ENCODE peak calls at places on chromosomes 2 and 18, in five cellular contexts. One of them, this sample, is unnamed.

GRCh38 chr2:1730047-1730937 is 14.0 kb downstream of the PXDN start:
- DNase-seq in neural progenitor cell: peak; percentile 83
- DNase-seq in SK-N-SH: peak; percentile 64
- DNase-seq in GM23248: peak; percentile 88
- DNase-seq in PC-9: peak; percentile 12
- DNase-seq in this sample: no peak

GRCh38 chr2:145811467-145812162 is 1291.7 kb upstream of the ZEB2 start:
- DNase-seq in neural progenitor cell: no peak
- DNase-seq in SK-N-SH: no peak
- DNase-seq in GM23248: peak; percentile 3
- DNase-seq in PC-9: no peak
- DNase-seq in this sample: no peak

GRCh38 chr2:129242201-129242710 is 737.2 kb upstream of the RAB6C start:
- DNase-seq in neural progenitor cell: no peak
- DNase-seq in SK-N-SH: no peak
- DNase-seq in GM23248: no peak
- DNase-seq in PC-9: no peak
- DNase-seq in this sample: no peak

GRCh38 chr18:49510393-49511115 is 23.5 kb upstream of the C18orf32 start:
- DNase-seq in neural progenitor cell: peak; percentile 68
- DNase-seq in SK-N-SH: peak; percentile 69
- DNase-seq in GM23248: peak; percentile 75
- DNase-seq in PC-9: peak; percentile 42
- DNase-seq in this sample: peak; percentile 64

GRCh38 chr2:44713170-44713569 is 228.3 kb upstream of the SIX3 start:
- DNase-seq in neural progenitor cell: no peak
- DNase-seq in SK-N-SH: peak; percentile 16
- DNase-seq in GM23248: no peak
- DNase-seq in PC-9: no peak
- DNase-seq in this sample: peak; percentile 72

GRCh38 chr2:9330639-9331270 is 92.6 kb downstream of the ITGB1BP1 start:
- DNase-seq in neural progenitor cell: no peak
- DNase-seq in SK-N-SH: no peak
- DNase-seq in GM23248: no peak
- DNase-seq in PC-9: no peak
- DNase-seq in this sample: no peak

GRCh38 chr2:96699021-96699420 is 40.8 kb downstream of the LMAN2L start:
- DNase-seq in neural progenitor cell: no peak
- DNase-seq in SK-N-SH: no peak
- DNase-seq in GM23248: no peak
- DNase-seq in PC-9: no peak
- DNase-seq in this sample: no peak

GRCh38 chr2:217185265-217185995 is 325.6 kb upstream of the TNP1 start:
- DNase-seq in neural progenitor cell: no peak
- DNase-seq in SK-N-SH: no peak
- DNase-seq in GM23248: no peak
- DNase-seq in PC-9: no peak
- DNase-seq in this sample: no peak

GRCh38 chr2:62152000-62152399 is 43.9 kb upstream of the B3GNT2 start:
- DNase-seq in neural progenitor cell: no peak
- DNase-seq in SK-N-SH: no peak
- DNase-seq in GM23248: peak; percentile 49
- DNase-seq in PC-9: peak; percentile 36
- DNase-seq in this sample: no peak

GRCh38 chr2:11128258-11128951 is 26.9 kb upstream of the SLC66A3 start:
- DNase-seq in neural progenitor cell: no peak
- DNase-seq in SK-N-SH: no peak
- DNase-seq in GM23248: peak; percentile 77
- DNase-seq in PC-9: no peak
- DNase-seq in this sample: no peak

GRCh38 chr2:182652326-182652725 is 63.7 kb upstream of the DNAJC10 start:
- DNase-seq in neural progenitor cell: no peak
- DNase-seq in SK-N-SH: no peak
- DNase-seq in GM23248: peak; percentile 2
- DNase-seq in PC-9: no peak
- DNase-seq in this sample: no peak

GRCh38 chr18:2758309-2758708 is 88.5 kb upstream of the EMILIN2 start:
- DNase-seq in neural progenitor cell: no peak
- DNase-seq in SK-N-SH: no peak
- DNase-seq in GM23248: no peak
- DNase-seq in PC-9: no peak
- DNase-seq in this sample: no peak

GRCh38 chr2:16713011-16713423 is 47.4 kb upstream of the CYRIA start:
- DNase-seq in neural progenitor cell: no peak
- DNase-seq in SK-N-SH: no peak
- DNase-seq in GM23248: no peak
- DNase-seq in PC-9: no peak
- DNase-seq in this sample: peak; percentile 81

GRCh38 chr2:202237787-202238233 is 587 bp downstream of the SUMO1 start:
- DNase-seq in neural progenitor cell: peak; percentile 64
- DNase-seq in SK-N-SH: peak; percentile 61
- DNase-seq in GM23248: peak; percentile 87
- DNase-seq in PC-9: peak; percentile 21
- DNase-seq in this sample: peak; percentile 12

GRCh38 chr2:102698369-102699111 is 63.3 kb upstream of the TMEM182 start:
- DNase-seq in neural progenitor cell: no peak
- DNase-seq in SK-N-SH: no peak
- DNase-seq in GM23248: peak; percentile 8
- DNase-seq in PC-9: no peak
- DNase-seq in this sample: no peak

GRCh38 chr18:50128506-50129271 is 66.3 kb downstream of the MYO5B start:
- DNase-seq in neural progenitor cell: peak; percentile 67
- DNase-seq in SK-N-SH: no peak
- DNase-seq in GM23248: no peak
- DNase-seq in PC-9: no peak
- DNase-seq in this sample: no peak

GRCh38 chr2:75489682-75490180 is 71.0 kb downstream of the EVA1A start:
- DNase-seq in neural progenitor cell: no peak
- DNase-seq in SK-N-SH: no peak
- DNase-seq in GM23248: no peak
- DNase-seq in PC-9: no peak
- DNase-seq in this sample: no peak

GRCh38 chr2:117771969-117772630 is 42.4 kb upstream of the DDX18 start:
- DNase-seq in neural progenitor cell: peak; percentile 45
- DNase-seq in SK-N-SH: peak; percentile 46
- DNase-seq in GM23248: peak; percentile 65
- DNase-seq in PC-9: no peak
- DNase-seq in this sample: peak; percentile 57

GRCh38 chr2:237262838-237263771 is 150.9 kb downstream of the COL6A3 start:
- DNase-seq in neural progenitor cell: no peak
- DNase-seq in SK-N-SH: no peak
- DNase-seq in GM23248: peak; percentile 88
- DNase-seq in PC-9: no peak
- DNase-seq in this sample: no peak

GRCh38 chr2:211957799-211958198 is 580.8 kb downstream of the ERBB4 start:
- DNase-seq in neural progenitor cell: no peak
- DNase-seq in SK-N-SH: no peak
- DNase-seq in GM23248: no peak
- DNase-seq in PC-9: no peak
- DNase-seq in this sample: peak; percentile 64

GRCh38 chr18:29874519-29875098 is 1167.9 kb downstream of the DSC3 start:
- DNase-seq in neural progenitor cell: peak; percentile 61
- DNase-seq in SK-N-SH: peak; percentile 23
- DNase-seq in GM23248: peak; percentile 46
- DNase-seq in PC-9: peak; percentile 2
- DNase-seq in this sample: peak; percentile 63

GRCh38 chr18:34223164-34223892 is 1.4 kb downstream of the NOL4 start:
- DNase-seq in neural progenitor cell: peak; percentile 65
- DNase-seq in SK-N-SH: peak; percentile 57
- DNase-seq in GM23248: peak; percentile 9
- DNase-seq in PC-9: no peak
- DNase-seq in this sample: no peak

GRCh38 chr2:150191349-150191748 is 296.1 kb downstream of the RND3 start:
- DNase-seq in neural progenitor cell: no peak
- DNase-seq in SK-N-SH: no peak
- DNase-seq in GM23248: peak; percentile 65
- DNase-seq in PC-9: no peak
- DNase-seq in this sample: no peak

GRCh38 chr2:16166327-16166981 is 226.1 kb downstream of the MYCN start:
- DNase-seq in neural progenitor cell: peak; percentile 91
- DNase-seq in SK-N-SH: no peak
- DNase-seq in GM23248: no peak
- DNase-seq in PC-9: no peak
- DNase-seq in this sample: no peak

GRCh38 chr2:40564174-40564573 is 112.3 kb upstream of the SLC8A1 start:
- DNase-seq in neural progenitor cell: no peak
- DNase-seq in SK-N-SH: no peak
- DNase-seq in GM23248: no peak
- DNase-seq in PC-9: no peak
- DNase-seq in this sample: no peak

GRCh38 chr2:44777542-44777941 is 164.0 kb upstream of the SIX3 start:
- DNase-seq in neural progenitor cell: peak; percentile 74
- DNase-seq in SK-N-SH: no peak
- DNase-seq in GM23248: peak; percentile 10
- DNase-seq in PC-9: peak; percentile 12
- DNase-seq in this sample: no peak

GRCh38 chr2:176126929-176127768 is 2.4 kb upstream of the HOXD8 start:
- DNase-seq in neural progenitor cell: peak; percentile 82
- DNase-seq in SK-N-SH: peak; percentile 63
- DNase-seq in GM23248: peak; percentile 80
- DNase-seq in PC-9: peak; percentile 67
- DNase-seq in this sample: peak; percentile 65

DNA sequence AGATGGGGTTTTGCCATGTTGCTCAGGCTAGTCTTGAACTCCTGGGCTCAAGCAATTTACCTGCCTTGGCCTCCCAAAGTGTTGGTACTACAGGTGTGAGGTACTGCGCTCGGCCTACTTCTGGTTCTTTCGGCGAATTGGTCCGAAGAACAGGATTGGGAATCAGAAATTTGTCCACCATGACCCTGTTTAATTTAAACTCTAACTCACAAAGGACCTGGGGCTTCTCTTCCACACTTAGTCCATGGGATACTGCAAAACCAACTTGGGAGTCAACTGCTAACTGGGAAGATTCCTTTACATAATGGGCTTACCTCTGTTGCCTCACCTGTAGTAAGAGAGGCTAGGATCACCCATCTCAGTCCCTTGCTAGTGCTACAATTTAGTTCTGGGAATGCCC is 79.8 kb upstream of the ZFP36L2 start:
- DNase-seq in neural progenitor cell: no peak
- DNase-seq in SK-N-SH: no peak
- DNase-seq in GM23248: no peak
- DNase-seq in PC-9: no peak
- DNase-seq in this sample: no peak
- H3F3A ChIP-seq in neural progenitor cell: no peaks in the 10 kb centered on the region
- H3F3A ChIP-seq in SK-N-SH: peaks cover 6% of the 10 kb centered on the region
- H3F3A ChIP-seq in GM23248: peaks cover 16% of the 10 kb centered on the region
- H3F3A ChIP-seq in PC-9: peaks cover 24% of the 10 kb centered on the region
- H3F3A ChIP-seq in this sample: peaks cover 6% of the 10 kb centered on the region

GRCh38 chr18:58922995-58923394 is 58.3 kb downstream of the ZNF532 start:
- DNase-seq in neural progenitor cell: no peak
- DNase-seq in SK-N-SH: no peak
- DNase-seq in GM23248: no peak
- DNase-seq in PC-9: no peak
- DNase-seq in this sample: no peak
- H4K20me1 ChIP-seq in neural progenitor cell: peaks cover 60% of the 10 kb centered on the region
- H4K20me1 ChIP-seq in SK-N-SH: no peaks in the 10 kb centered on the region
- H4K20me1 ChIP-seq in GM23248: peaks cover 3% of the 10 kb centered on the region
- H4K20me1 ChIP-seq in PC-9: no peaks in the 10 kb centered on the region
- H4K20me1 ChIP-seq in this sample: no peaks in the 10 kb centered on the region

GRCh38 chr2:24189551-24189950 is 14.7 kb downstream of the FAM228A start:
- DNase-seq in neural progenitor cell: no peak
- DNase-seq in SK-N-SH: no peak
- DNase-seq in GM23248: no peak
- DNase-seq in PC-9: no peak
- DNase-seq in this sample: no peak

GRCh38 chr2:24191156-24191555 is 16.3 kb downstream of the FAM228A start:
- DNase-seq in neural progenitor cell: no peak
- DNase-seq in SK-N-SH: no peak
- DNase-seq in GM23248: no peak
- DNase-seq in PC-9: no peak
- DNase-seq in this sample: no peak

GRCh38 chr2:24190503-24190902 is 15.7 kb downstream of the FAM228A start:
- DNase-seq in neural progenitor cell: no peak
- DNase-seq in SK-N-SH: no peak
- DNase-seq in GM23248: no peak
- DNase-seq in PC-9: no peak
- DNase-seq in this sample: no peak

GRCh38 chr2:24191848-24192247 is 17.0 kb downstream of the FAM228A start:
- DNase-seq in neural progenitor cell: no peak
- DNase-seq in SK-N-SH: no peak
- DNase-seq in GM23248: no peak
- DNase-seq in PC-9: no peak
- DNase-seq in this sample: no peak
- H3F3A ChIP-seq in neural progenitor cell: no peaks in the 10 kb centered on the region
- H3F3A ChIP-seq in SK-N-SH: no peaks in the 10 kb centered on the region
- H3F3A ChIP-seq in GM23248: no peaks in the 10 kb centered on the region
- H3F3A ChIP-seq in PC-9: no peaks in the 10 kb centered on the region
- H3F3A ChIP-seq in this sample: no peaks in the 10 kb centered on the region

GRCh38 chr2:3282056-3282998 is 95.3 kb downstream of the EIPR1 start:
- DNase-seq in neural progenitor cell: no peak
- DNase-seq in SK-N-SH: peak; percentile 99
- DNase-seq in GM23248: no peak
- DNase-seq in PC-9: no peak
- DNase-seq in this sample: no peak
- H4K20me1 ChIP-seq in neural progenitor cell: peaks cover 48% of the 10 kb centered on the region
- H4K20me1 ChIP-seq in SK-N-SH: peaks cover 23% of the 10 kb centered on the region
- H4K20me1 ChIP-seq in GM23248: no peaks in the 10 kb centered on the region
- H4K20me1 ChIP-seq in PC-9: peaks cover 13% of the 10 kb centered on the region
- H4K20me1 ChIP-seq in this sample: no peaks in the 10 kb centered on the region

GRCh38 chr2:241228860-241229516 is 40.5 kb downstream of the ANO7 start:
- DNase-seq in neural progenitor cell: no peak
- DNase-seq in SK-N-SH: no peak
- DNase-seq in GM23248: no peak
- DNase-seq in PC-9: no peak
- DNase-seq in this sample: no peak
- H3F3A ChIP-seq in neural progenitor cell: peaks cover 10% of the 10 kb centered on the region
- H3F3A ChIP-seq in SK-N-SH: peaks cover 23% of the 10 kb centered on the region
- H3F3A ChIP-seq in GM23248: peaks cover 73% of the 10 kb centered on the region
- H3F3A ChIP-seq in PC-9: peaks cover 22% of the 10 kb centered on the region
- H3F3A ChIP-seq in this sample: no peaks in the 10 kb centered on the region

DNA sequence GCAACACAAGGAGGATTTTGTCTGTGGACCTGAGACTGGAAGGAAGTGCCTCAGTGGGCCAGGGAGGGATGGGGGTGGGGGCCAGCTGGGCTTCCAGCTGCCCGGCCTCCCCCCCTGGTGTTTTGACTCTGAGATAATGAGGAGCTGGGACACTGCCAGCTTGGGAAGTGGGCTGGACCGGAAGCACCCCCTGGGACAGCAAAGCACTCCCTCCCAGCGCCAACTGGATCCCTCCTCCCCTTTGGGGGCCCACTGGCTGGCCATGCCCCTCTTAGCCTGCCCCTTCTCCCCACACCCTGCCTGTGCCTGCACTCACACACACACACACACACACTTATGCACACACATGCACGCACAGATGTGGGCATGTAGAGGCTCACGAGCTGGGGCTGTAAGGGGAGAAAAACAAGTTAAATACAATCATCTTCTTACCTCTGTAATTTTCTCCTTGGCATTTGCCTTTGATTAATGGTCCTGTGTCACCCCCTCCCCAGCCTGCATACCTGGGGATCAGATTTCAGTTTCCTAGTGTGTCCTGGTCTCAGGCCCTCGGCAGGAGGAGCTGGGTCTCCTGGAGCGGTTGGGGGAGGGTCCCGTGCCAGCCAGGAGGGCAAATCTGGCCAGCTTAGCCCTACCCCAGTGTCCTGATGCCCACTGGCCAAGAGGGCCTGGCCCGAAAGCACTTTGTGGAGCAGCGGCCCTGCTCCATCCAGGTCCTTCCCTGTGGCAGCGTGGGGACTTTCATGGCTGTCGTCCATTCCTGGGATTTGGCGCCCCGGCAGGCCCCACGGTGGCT is 3.6 kb downstream of the ITM2C start:
- DNase-seq in neural progenitor cell: peak; percentile 48
- DNase-seq in SK-N-SH: peak; percentile 58
- DNase-seq in GM23248: no peak
- DNase-seq in PC-9: no peak
- DNase-seq in this sample: no peak
- H4K20me1 ChIP-seq in neural progenitor cell: peaks cover 50% of the 10 kb centered on the region
- H4K20me1 ChIP-seq in SK-N-SH: peaks cover 35% of the 10 kb centered on the region
- H4K20me1 ChIP-seq in GM23248: no peaks in the 10 kb centered on the region
- H4K20me1 ChIP-seq in PC-9: no peaks in the 10 kb centered on the region
- H4K20me1 ChIP-seq in this sample: no peaks in the 10 kb centered on the region